ENCODE peak calls at places on chromosomes 7 and 10, in ten cellular contexts. N is choroid plexus epithelial cell, J is GM13976, P is cardiac fibroblast, H is body of pancreas, C is colonic mucosa, I is epithelial cell of esophagus, A is hepatocyte, B is tibial artery, F is AG04450. U is an unnamed sample.

GRCh38 chr10:90751107-90751997 is 106.5 kb downstream of the HTR7 start:
- DNase-seq in C (peak), B (peak), J (peak), N (peak), P (peak), F (no peak), A (peak), I (peak), H (peak), U (peak)

GRCh38 chr7:30652132-30652531 is 30.1 kb downstream of the CRHR2 start:
- DNase-seq in F (no peak), P (no peak), A (no peak), J (no peak), B (no peak), C (no peak), N (no peak), I (no peak), H (no peak), U (no peak)

GRCh38 chr7:6392712-6393666 is 54.8 kb downstream of the DAGLB start:
- DNase-seq in I (peak), H (peak), B (peak), F (no peak), J (no peak), C (peak), P (peak), N (peak), A (peak), U (no peak)

GRCh38 chr10:127942811-127943210 is 35.9 kb downstream of the PTPRE start:
- DNase-seq in I (no peak), F (no peak), N (peak), B (no peak), H (no peak), A (no peak), C (no peak), P (no peak), J (no peak), U (no peak)

GRCh38 chr7:151274376-151274760 is 25.9 kb upstream of the SMARCD3 start:
- DNase-seq in F (no peak), H (no peak), J (no peak), B (no peak), A (no peak), I (no peak), C (no peak), N (no peak), P (no peak), U (no peak)

GRCh38 chr10:5165738-5166137 is 19.2 kb downstream of the AKR1C8 start:
- DNase-seq in I (peak), P (peak), N (peak), H (no peak), F (no peak), C (no peak), J (no peak), B (no peak), A (no peak), U (no peak)

GRCh38 chr10:16644146-16644545 is 122.5 kb upstream of the C1QL3 start:
- DNase-seq in F (peak), J (no peak), I (peak), B (no peak), H (no peak), P (peak), N (peak), A (no peak), C (no peak), U (no peak)

GRCh38 chr7:36623247-36623646 is 101.0 kb downstream of the AOAH start:
- DNase-seq in A (no peak), F (no peak), C (no peak), I (no peak), P (no peak), H (no peak), J (no peak), N (no peak), B (no peak), U (no peak)

GRCh38 chr7:43113622-43114450 is 1.4 kb downstream of the HECW1 start:
- DNase-seq in I (no peak), B (no peak), A (no peak), H (no peak), C (no peak), J (no peak), F (no peak), P (no peak), N (no peak), U (no peak)

GRCh38 chr10:114708717-114709352 is 50.8 kb upstream of the ABLIM1 start:
- DNase-seq in F (peak), N (peak), P (peak), A (peak), C (no peak), B (no peak), H (no peak), J (no peak), I (peak), U (no peak)

GRCh38 chr7:96596120-96596826 is 113.4 kb downstream of the SEM1 start:
- DNase-seq in N (peak), B (no peak), A (peak), C (no peak), I (peak), F (no peak), P (peak), J (no peak), H (peak), U (no peak)

GRCh38 chr7:51543801-51544553 is 227.4 kb upstream of the COBL start:
- DNase-seq in A (no peak), C (no peak), I (no peak), N (no peak), B (no peak), J (no peak), P (no peak), F (no peak), H (no peak), U (no peak)

GRCh38 chr7:101631224-101631714 is 2.2 kb upstream of the MYL10 start:
- DNase-seq in F (no peak), A (peak), B (no peak), J (no peak), I (peak), C (no peak), H (no peak), P (peak), N (peak), U (no peak)

DNA sequence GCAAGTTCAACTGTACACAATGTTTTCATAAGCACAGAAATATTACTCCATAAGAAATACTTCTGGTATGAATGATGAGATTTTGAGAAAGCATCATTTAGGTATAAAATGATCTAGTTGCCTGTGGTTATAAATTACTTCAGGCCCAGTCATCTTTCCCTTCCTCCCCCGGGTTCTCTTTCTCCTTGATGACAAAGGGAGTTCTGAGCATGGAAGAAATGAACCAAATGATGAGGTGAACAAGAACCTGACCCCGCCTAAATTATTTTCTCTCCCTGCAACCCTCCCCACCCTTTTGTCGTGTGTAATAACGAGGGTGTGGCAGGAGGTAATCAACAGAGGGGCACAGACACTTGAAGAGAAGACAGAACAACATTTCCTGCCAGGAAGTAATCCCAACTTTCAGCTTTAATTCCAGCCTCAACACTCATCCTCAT is 319.6 kb upstream of the SP8 start:
- DNase-seq in A (no peak), N (no peak), J (no peak), I (peak), C (peak), P (no peak), B (no peak), H (no peak), F (no peak), U (no peak)
- TF ChIP-seq CTCF in A (no peak), N (no peak), J (no peak), I (no peak), C (no peak), P (no peak), B (no peak), H (no peak), F (no peak), U (no peak)

DNA sequence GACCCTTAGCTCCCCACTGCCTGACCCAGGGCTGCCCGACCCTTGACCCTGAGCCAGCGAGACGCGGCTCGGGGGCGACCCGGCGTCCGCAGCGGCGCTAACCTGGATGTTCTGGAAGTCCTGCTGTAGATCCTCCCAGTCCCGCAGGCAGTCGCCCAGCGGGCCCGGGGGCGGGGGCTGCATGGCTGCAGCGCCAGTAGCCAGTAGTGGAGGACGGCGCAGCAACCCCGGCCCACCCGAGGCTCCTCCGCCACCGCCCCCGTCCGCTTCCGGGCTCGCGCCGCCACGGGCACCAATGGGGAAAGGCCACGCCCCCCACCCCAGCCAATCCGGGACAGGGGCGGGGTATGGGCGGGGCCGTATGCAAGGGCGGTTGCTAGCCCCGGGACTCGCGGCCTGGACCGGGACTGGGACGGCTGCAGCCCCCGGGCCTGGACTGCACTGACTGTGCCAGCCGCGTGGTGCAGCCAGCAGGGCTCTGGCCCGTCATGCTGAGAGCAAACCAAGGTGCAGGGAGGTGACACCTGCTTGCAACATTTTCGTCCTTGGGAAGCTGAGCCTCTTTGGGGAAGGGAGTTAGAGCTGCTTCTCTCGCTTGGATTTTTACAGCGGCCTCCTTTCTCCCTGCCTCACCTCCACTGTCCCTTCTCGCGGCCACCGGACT is at the start of gene TMEM120A:
- DNase-seq in I (peak), H (peak), P (peak), C (peak), F (peak), J (peak), N (peak), A (peak), B (peak), U (peak)
- TF ChIP-seq CTCF in I (no peak), H (peak), P (peak), C (peak), F (peak), J (peak), N (peak), A (no peak), B (peak), U (no peak)

GRCh38 chr7:520503-521161 is 986 bp upstream of the PDGFA start:
- DNase-seq in A (peak), J (no peak), F (no peak), P (peak), H (peak), N (no peak), I (no peak), B (no peak), C (no peak), U (no peak)
- TF ChIP-seq CTCF in A (peak), J (peak), F (no peak), P (no peak), H (no peak), N (peak), I (peak), B (no peak), C (no peak), U (peak)

DNA sequence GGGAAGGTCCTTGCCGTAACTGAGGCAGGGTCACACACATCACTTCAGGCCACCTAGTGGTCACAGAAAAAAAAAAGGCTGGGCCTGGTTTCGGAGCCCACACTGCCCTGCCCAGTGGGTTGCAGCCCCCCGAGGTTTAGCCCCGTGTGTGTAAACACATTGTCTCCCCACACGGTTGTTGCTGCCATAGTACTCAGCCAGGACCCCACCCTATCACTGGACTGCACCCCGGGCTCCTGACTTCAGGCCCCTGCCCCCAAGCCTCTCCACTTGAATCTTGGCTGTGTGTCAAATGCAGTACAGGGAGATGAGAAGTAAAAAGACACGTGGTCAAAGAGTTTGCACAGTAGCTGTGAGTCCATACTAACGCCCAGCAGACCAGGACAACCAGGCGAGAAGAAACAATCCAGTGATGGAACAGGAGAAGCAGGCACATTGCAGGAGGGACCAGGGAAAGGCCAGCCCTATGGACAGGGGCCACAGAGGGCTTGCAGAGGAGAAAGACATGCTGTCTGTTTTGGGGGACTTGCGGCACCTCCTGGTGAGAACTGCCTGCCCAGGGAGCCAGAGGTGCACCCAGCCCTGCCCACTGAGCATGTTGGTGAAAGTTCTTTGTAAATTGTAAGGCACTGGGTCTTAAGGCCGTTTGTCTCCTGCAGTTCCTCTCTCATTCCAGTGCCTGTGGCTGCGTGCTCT is 91.3 kb upstream of the MACROH2A2 start:
- DNase-seq in B (no peak), C (peak), J (peak), F (no peak), N (peak), H (no peak), P (peak), A (peak), I (no peak), U (peak)
- TF ChIP-seq CTCF in B (no peak), C (peak), J (no peak), F (peak), N (peak), H (no peak), P (peak), A (peak), I (peak), U (no peak)

U was measured in GM10248.